ENCODE peak calls at places on chromosomes 4 and X, in eight cellular contexts. R is NCI-H345; S is NCI-H1694; M is CD8-positive, alpha-beta memory T cell; X is heart right ventricle; N is hepatocyte; C is non-pigmented ciliary epithelial cell; G is NCI-H2081. D is an unnamed sample.
A peak's percentile ranks its signal among the peaks of the same experiment; 100 is the strongest.

GRCh38 chr4:145709336-145709735 is 29.4 kb downstream of the C4orf51 start:
- DNase-seq in R (peak; percentile 76), X (no peak), N (no peak), G (peak; percentile 72), C (no peak), S (no peak), M (no peak), D (no peak)

GRCh38 chrX:95059909-95060308 is 1385.9 kb downstream of the FAM133A start:
- DNase-seq in X (no peak), C (no peak), N (no peak), G (no peak), R (no peak), S (no peak), M (no peak), D (no peak)

GRCh38 chrX:37905436-37906147 is 58.2 kb upstream of the DYNLT3 start:
- DNase-seq in N (peak; percentile 63), R (peak; percentile 62), X (no peak), C (no peak), M (no peak), G (peak; percentile 26), S (peak; percentile 32), D (no peak)

GRCh38 chrX:22247169-22247568 is 25.5 kb upstream of the CBLL2 start:
- DNase-seq in X (no peak), R (no peak), C (peak; percentile 15), M (no peak), G (no peak), S (no peak), N (no peak), D (no peak)

GRCh38 chrX:9677098-9677739 is 88.4 kb downstream of the GPR143 start:
- DNase-seq in S (no peak), G (peak; percentile 6), X (peak; percentile 17), C (no peak), R (peak; percentile 17), N (no peak), M (peak; percentile 17), D (no peak)

GRCh38 chr4:183350317-183351071 is 28.3 kb upstream of the CLDN24 start:
- DNase-seq in X (no peak), G (no peak), C (no peak), M (no peak), N (no peak), R (no peak), S (no peak), D (no peak)

GRCh38 chrX:71671043-71671829 is 3.9 kb downstream of the LOC101059915 start:
- DNase-seq in N (no peak), R (no peak), M (no peak), S (no peak), C (no peak), G (no peak), X (no peak), D (no peak)

GRCh38 chr4:123526511-123526910 is 129.9 kb downstream of the SPRY1 start:
- DNase-seq in R (no peak), M (no peak), G (no peak), X (no peak), S (no peak), N (no peak), C (no peak), D (no peak)

GRCh38 chr4:172898715-172899114 is 269.9 kb upstream of the GALNT7 start:
- DNase-seq in M (no peak), X (no peak), S (no peak), G (no peak), N (no peak), R (no peak), C (no peak), D (peak; percentile 5)

D was measured in HepG2.